ENCODE peak calls at places on chromosomes 2 and 18, in four cellular contexts. K is Peyer's patch, I is astrocyte of the spinal cord, H is AG04450. L is an unnamed sample.

GRCh38 chr2:177433402-177433801 is 40.8 kb downstream of the AGPS start:
- DNase-seq in K (no peak), I (peak), H (no peak), L (no peak)

GRCh38 chr18:68623342-68623741 is 91.6 kb downstream of the TMX3 start:
- DNase-seq in K (no peak), I (peak), H (peak), L (peak)

GRCh38 chr2:189570565-189570964 is 10.0 kb downstream of the SLC40A1 start:
- DNase-seq in K (no peak), I (peak), H (peak), L (no peak)

GRCh38 chr2:107627926-107628325 is 198.8 kb upstream of the RGPD4 start:
- DNase-seq in K (no peak), I (no peak), H (no peak), L (no peak)

GRCh38 chr2:213122730-213123129 is 28.7 kb downstream of the IKZF2 start:
- DNase-seq in K (no peak), I (no peak), H (no peak), L (no peak)

GRCh38 chr2:231621051-231621879 is 28.6 kb downstream of the TEX44 start:
- DNase-seq in K (no peak), I (no peak), H (no peak), L (no peak)

GRCh38 chr2:168432565-168433186 is 23.4 kb upstream of the CERS6 start:
- DNase-seq in K (no peak), I (no peak), H (no peak), L (no peak)

GRCh38 chr2:20603791-20604190 is 47.1 kb downstream of the HS1BP3 start:
- DNase-seq in K (no peak), I (no peak), H (no peak), L (no peak)

GRCh38 chr2:134097740-134098139 is 156.1 kb upstream of the MGAT5 start:
- DNase-seq in K (no peak), I (no peak), H (no peak), L (no peak)

GRCh38 chr2:64440831-64441230 is 13.1 kb upstream of the LGALSL start:
- DNase-seq in K (no peak), I (no peak), H (no peak), L (no peak)

GRCh38 chr2:38245114-38245641 is 131.9 kb downstream of the ATL2 start:
- DNase-seq in K (no peak), I (no peak), H (no peak), L (no peak)

GRCh38 chr2:239803102-239803763 is 221.9 kb downstream of the NDUFA10 start:
- DNase-seq in K (peak), I (no peak), H (no peak), L (no peak)

GRCh38 chr2:142868281-142868762 is 9.1 kb upstream of the KYNU start:
- DNase-seq in K (peak), I (no peak), H (no peak), L (no peak)

GRCh38 chr2:65918760-65919187 is 486.4 kb upstream of the SPRED2 start:
- DNase-seq in K (no peak), I (no peak), H (no peak), L (no peak)
- TF ChIP-seq CTCF in K (no peak), I (no peak), H (no peak), L (peak)

GRCh38 chr18:60092073-60092472 is 192.3 kb downstream of the PMAIP1 start:
- DNase-seq in K (no peak), I (no peak), H (no peak), L (no peak)

DNA sequence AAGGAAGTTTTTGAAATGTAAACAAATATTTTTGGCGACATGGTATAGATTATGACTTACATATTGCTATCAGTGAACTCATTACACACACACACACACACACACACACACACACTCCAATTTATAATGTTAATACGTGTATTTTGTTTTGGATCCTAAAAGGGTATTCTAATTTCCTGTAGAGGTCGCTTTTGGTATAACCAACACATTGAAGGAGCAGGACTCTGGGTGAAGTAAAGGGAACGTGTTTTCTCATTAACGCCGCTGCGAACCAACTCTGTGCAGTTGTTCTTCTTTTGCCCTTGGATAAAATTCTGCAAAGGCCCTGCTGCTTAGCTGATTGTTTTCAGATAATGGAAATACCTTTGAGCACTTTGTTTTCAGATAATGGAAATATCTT is 190.4 kb downstream of the PMAIP1 start:
- DNase-seq in K (no peak), I (no peak), H (no peak), L (no peak)
- TF ChIP-seq CTCF in K (peak), I (peak), H (peak), L (peak)

GRCh38 chr2:61181382-61182058 is 19.5 kb downstream of the C2orf74 start:
- DNase-seq in K (no peak), I (no peak), H (no peak), L (no peak)
- TF ChIP-seq CTCF in K (no peak), I (no peak), H (no peak), L (no peak)

DNA sequence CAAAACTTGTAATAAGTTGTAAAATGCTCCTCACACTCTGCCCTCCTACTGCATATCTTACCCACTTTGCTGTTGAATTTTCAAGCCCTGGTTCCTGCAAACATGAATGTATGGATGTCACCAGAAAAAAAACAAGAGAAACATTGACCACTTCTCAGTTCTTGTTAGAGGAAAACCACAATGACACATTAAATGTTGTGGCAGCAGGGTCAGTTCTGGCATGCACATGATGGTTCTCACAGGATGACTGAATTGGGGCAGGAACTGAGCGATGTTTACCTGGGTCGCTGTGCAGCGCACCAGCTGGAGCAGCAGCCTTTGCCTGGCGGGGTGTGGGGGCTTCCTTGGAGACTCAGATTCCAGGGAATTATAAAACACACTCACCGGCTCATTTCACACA is 14.0 kb upstream of the PRKCE start:
- DNase-seq in K (no peak), I (peak), H (no peak), L (no peak)
- TF ChIP-seq CTCF in K (no peak), I (no peak), H (no peak), L (no peak)

DNA sequence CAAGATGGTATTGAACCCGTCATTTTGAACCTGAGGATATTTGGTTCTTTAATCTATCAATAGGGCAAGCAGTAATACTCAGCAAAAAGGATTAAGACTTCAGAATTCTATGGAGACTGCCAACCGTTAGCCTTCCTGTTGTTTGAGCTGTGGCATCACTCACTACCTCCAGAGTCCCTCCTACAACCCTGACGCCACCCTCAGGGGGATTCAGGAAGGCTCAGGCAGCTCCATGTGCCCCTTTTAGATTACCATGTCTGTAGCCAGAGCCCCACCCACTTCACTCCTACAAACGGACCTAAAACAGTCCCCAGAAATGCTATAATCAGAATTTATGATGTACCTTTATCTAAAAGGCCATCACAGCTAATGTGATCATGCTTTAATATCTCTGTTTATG is 172.9 kb downstream of the EPHA4 start:
- DNase-seq in K (no peak), I (no peak), H (no peak), L (no peak)
- TF ChIP-seq CTCF in K (no peak), I (no peak), H (no peak), L (no peak)

GRCh38 chr2:9473308-9473984 is 905 bp upstream of the IAH1 start:
- DNase-seq in K (peak), I (no peak), H (no peak), L (peak)
- TF ChIP-seq CTCF in K (peak), I (no peak), H (no peak), L (peak)

L was measured in progenitor cell of endocrine pancreas.